ENCODE peak calls at places on chromosomes 4 and X, in four cellular contexts. One of them, this sample, is unnamed.

GRCh38 chrX:41688835-41689234 is at the start of gene GPR34:
- DNase-seq in KG1: no peak
- DNase-seq in cardiac muscle cell: no peak
- DNase-seq in adipocyte: no peak
- DNase-seq in this sample: peak; percentile 20

GRCh38 chr4:128241425-128241913 is 46.1 kb downstream of the PGRMC2 start:
- DNase-seq in adipocyte: peak; percentile 95
- DNase-seq in KG1: no peak
- DNase-seq in cardiac muscle cell: peak; percentile 95
- DNase-seq in this sample: no peak

GRCh38 chrX:116873678-116874077 is 410.9 kb upstream of the CT83 start:
- DNase-seq in adipocyte: peak; percentile 47
- DNase-seq in KG1: no peak
- DNase-seq in cardiac muscle cell: no peak
- DNase-seq in this sample: no peak

GRCh38 chr4:150852237-150852636 is 162.8 kb downstream of the LRBA start:
- DNase-seq in KG1: no peak
- DNase-seq in cardiac muscle cell: peak; percentile 3
- DNase-seq in adipocyte: no peak
- DNase-seq in this sample: peak; percentile 35

GRCh38 chr4:57182132-57182874 is 72.1 kb upstream of the IGFBP7 start:
- DNase-seq in cardiac muscle cell: no peak
- DNase-seq in adipocyte: no peak
- DNase-seq in KG1: no peak
- DNase-seq in this sample: peak; percentile 92

GRCh38 chrX:71998836-71999509 is 88.3 kb downstream of the NHSL2 start:
- DNase-seq in cardiac muscle cell: peak; percentile 31
- DNase-seq in adipocyte: peak; percentile 71
- DNase-seq in KG1: peak; percentile 25
- DNase-seq in this sample: peak; percentile 13

GRCh38 chr4:182354106-182354505 is 110.9 kb downstream of the TENM3 start:
- DNase-seq in KG1: no peak
- DNase-seq in cardiac muscle cell: no peak
- DNase-seq in adipocyte: no peak
- DNase-seq in this sample: no peak

GRCh38 chrX:118627084-118627758 is 100.2 kb upstream of the IL13RA1 start:
- DNase-seq in adipocyte: no peak
- DNase-seq in cardiac muscle cell: no peak
- DNase-seq in KG1: no peak
- DNase-seq in this sample: no peak

GRCh38 chrX:10217218-10217617 is 60.4 kb downstream of the CLCN4 start:
- DNase-seq in adipocyte: no peak
- DNase-seq in KG1: no peak
- DNase-seq in cardiac muscle cell: no peak
- DNase-seq in this sample: no peak

GRCh38 chr4:40409835-40410234 is 74.7 kb downstream of the CHRNA9 start:
- DNase-seq in cardiac muscle cell: peak; percentile 47
- DNase-seq in KG1: no peak
- DNase-seq in adipocyte: peak; percentile 15
- DNase-seq in this sample: no peak

GRCh38 chrX:40552768-40553167 is 28.0 kb upstream of the ATP6AP2 start:
- DNase-seq in KG1: no peak
- DNase-seq in adipocyte: peak; percentile 20
- DNase-seq in cardiac muscle cell: peak; percentile 10
- DNase-seq in this sample: peak; percentile 11

GRCh38 chrX:773292-774025 is 142.9 kb downstream of the SHOX start:
- DNase-seq in KG1: no peak
- DNase-seq in cardiac muscle cell: no peak
- DNase-seq in adipocyte: no peak
- DNase-seq in this sample: no peak

GRCh38 chrX:43633757-43634156 is 22.3 kb upstream of the MAOA start:
- DNase-seq in KG1: no peak
- DNase-seq in adipocyte: no peak
- DNase-seq in cardiac muscle cell: no peak
- DNase-seq in this sample: no peak

GRCh38 chr4:183182873-183183725 is 84.0 kb downstream of the WWC2 start:
- DNase-seq in adipocyte: peak; percentile 88
- DNase-seq in cardiac muscle cell: peak; percentile 93
- DNase-seq in KG1: no peak
- DNase-seq in this sample: no peak

GRCh38 chr4:58553679-58554078 is 1443.5 kb upstream of the IGFBP7 start:
- DNase-seq in cardiac muscle cell: no peak
- DNase-seq in adipocyte: no peak
- DNase-seq in KG1: no peak
- DNase-seq in this sample: no peak

GRCh38 chrX:38341442-38341841 is 11.0 kb upstream of the OTC start:
- DNase-seq in cardiac muscle cell: no peak
- DNase-seq in KG1: no peak
- DNase-seq in adipocyte: no peak
- DNase-seq in this sample: no peak

GRCh38 chrX:155221351-155221750 is 5.1 kb downstream of the VBP1 start:
- DNase-seq in adipocyte: no peak
- DNase-seq in KG1: no peak
- DNase-seq in cardiac muscle cell: no peak
- DNase-seq in this sample: no peak

GRCh38 chrX:28135378-28136047 is 154.3 kb upstream of the DCAF8L1 start:
- DNase-seq in adipocyte: no peak
- DNase-seq in KG1: no peak
- DNase-seq in cardiac muscle cell: peak; percentile 35
- DNase-seq in this sample: no peak

GRCh38 chrX:1246816-1247215 is 21.8 kb upstream of the CSF2RA start:
- DNase-seq in adipocyte: peak; percentile 72
- DNase-seq in cardiac muscle cell: peak; percentile 39
- DNase-seq in KG1: peak; percentile 72
- DNase-seq in this sample: peak; percentile 51